ENCODE peak calls at places on chromosomes 2 and 18, in four cellular contexts. One of them, this sample, is unnamed.

GRCh38 chr2:197946562-197946961 is 142.2 kb downstream of the PLCL1 start:
- DNase-seq in choroid plexus epithelial cell: no peak
- DNase-seq in endothelial cell: no peak
- DNase-seq in epithelial cell of esophagus: peak; percentile 61
- DNase-seq in this sample: no peak

GRCh38 chr2:212777020-212777491 is 238.5 kb upstream of the ERBB4 start:
- DNase-seq in choroid plexus epithelial cell: peak; percentile 54
- DNase-seq in endothelial cell: no peak
- DNase-seq in epithelial cell of esophagus: peak; percentile 78
- DNase-seq in this sample: peak; percentile 34

GRCh38 chr18:48966523-48966922 is 15.8 kb upstream of the SMAD7 start:
- DNase-seq in choroid plexus epithelial cell: no peak
- DNase-seq in endothelial cell: no peak
- DNase-seq in epithelial cell of esophagus: no peak
- DNase-seq in this sample: no peak

GRCh38 chr2:65114921-65115320 is 15.0 kb downstream of the RAB1A start:
- DNase-seq in choroid plexus epithelial cell: no peak
- DNase-seq in endothelial cell: no peak
- DNase-seq in epithelial cell of esophagus: no peak
- DNase-seq in this sample: no peak

GRCh38 chr2:16162491-16163040 is 222.2 kb downstream of the MYCN start:
- DNase-seq in choroid plexus epithelial cell: no peak
- DNase-seq in endothelial cell: no peak
- DNase-seq in epithelial cell of esophagus: no peak
- DNase-seq in this sample: no peak

GRCh38 chr2:148989882-148990493 is 48.5 kb upstream of the LYPD6B start:
- DNase-seq in choroid plexus epithelial cell: peak; percentile 95
- DNase-seq in endothelial cell: peak; percentile 46
- DNase-seq in epithelial cell of esophagus: peak; percentile 83
- DNase-seq in this sample: peak; percentile 73

GRCh38 chr2:179129574-179130238 is 79.8 kb upstream of the CCDC141 start:
- DNase-seq in choroid plexus epithelial cell: peak; percentile 51
- DNase-seq in endothelial cell: no peak
- DNase-seq in epithelial cell of esophagus: peak; percentile 25
- DNase-seq in this sample: peak; percentile 23

GRCh38 chr2:209661286-209661685 is 110.3 kb upstream of the UNC80 start:
- DNase-seq in choroid plexus epithelial cell: no peak
- DNase-seq in endothelial cell: peak; percentile 35
- DNase-seq in epithelial cell of esophagus: no peak
- DNase-seq in this sample: no peak

GRCh38 chr2:141911485-141912066 is 219.2 kb downstream of the LRP1B start:
- DNase-seq in choroid plexus epithelial cell: peak; percentile 62
- DNase-seq in endothelial cell: peak; percentile 30
- DNase-seq in epithelial cell of esophagus: peak; percentile 60
- DNase-seq in this sample: peak; percentile 2

GRCh38 chr2:29733945-29734344 is 187.4 kb downstream of the ALK start:
- DNase-seq in choroid plexus epithelial cell: no peak
- DNase-seq in endothelial cell: no peak
- DNase-seq in epithelial cell of esophagus: no peak
- DNase-seq in this sample: no peak

GRCh38 chr2:226581004-226581403 is 218.6 kb downstream of the IRS1 start:
- DNase-seq in choroid plexus epithelial cell: no peak
- DNase-seq in endothelial cell: no peak
- DNase-seq in epithelial cell of esophagus: no peak
- DNase-seq in this sample: no peak

GRCh38 chr18:10318686-10318960 is 135.8 kb upstream of the APCDD1 start:
- DNase-seq in choroid plexus epithelial cell: no peak
- DNase-seq in endothelial cell: no peak
- DNase-seq in epithelial cell of esophagus: peak; percentile 15
- DNase-seq in this sample: no peak

GRCh38 chr18:2997846-2998599 is 14.9 kb downstream of the LPIN2 start:
- DNase-seq in choroid plexus epithelial cell: no peak
- DNase-seq in endothelial cell: no peak
- DNase-seq in epithelial cell of esophagus: no peak
- DNase-seq in this sample: no peak

GRCh38 chr2:233032551-233033320 is at the start of gene NEU2:
- DNase-seq in choroid plexus epithelial cell: no peak
- DNase-seq in endothelial cell: no peak
- DNase-seq in epithelial cell of esophagus: no peak
- DNase-seq in this sample: no peak

GRCh38 chr2:64313311-64313710 is 140.7 kb upstream of the LGALSL start:
- DNase-seq in choroid plexus epithelial cell: peak; percentile 53
- DNase-seq in endothelial cell: no peak
- DNase-seq in epithelial cell of esophagus: no peak
- DNase-seq in this sample: no peak

GRCh38 chr18:26317353-26317865 is 91.2 kb downstream of the TAF4B start:
- DNase-seq in choroid plexus epithelial cell: peak; percentile 14
- DNase-seq in endothelial cell: no peak
- DNase-seq in epithelial cell of esophagus: peak; percentile 16
- DNase-seq in this sample: no peak

GRCh38 chr2:225002039-225002655 is 40.1 kb downstream of the DOCK10 start:
- DNase-seq in choroid plexus epithelial cell: peak; percentile 92
- DNase-seq in endothelial cell: peak; percentile 52
- DNase-seq in epithelial cell of esophagus: peak; percentile 79
- DNase-seq in this sample: peak; percentile 55

GRCh38 chr2:19360266-19360665 is 1.8 kb upstream of the OSR1 start:
- DNase-seq in choroid plexus epithelial cell: no peak
- DNase-seq in endothelial cell: no peak
- DNase-seq in epithelial cell of esophagus: no peak
- DNase-seq in this sample: no peak

GRCh38 chr2:29834624-29835023 is 86.8 kb downstream of the ALK start:
- DNase-seq in choroid plexus epithelial cell: peak; percentile 26
- DNase-seq in endothelial cell: no peak
- DNase-seq in epithelial cell of esophagus: peak; percentile 54
- DNase-seq in this sample: no peak

GRCh38 chr2:197514754-197515153 is 1.1 kb upstream of the MOB4 start:
- DNase-seq in choroid plexus epithelial cell: no peak
- DNase-seq in endothelial cell: no peak
- DNase-seq in epithelial cell of esophagus: no peak
- DNase-seq in this sample: no peak

GRCh38 chr2:232398293-232399034 is 8.2 kb upstream of the ALPG start:
- DNase-seq in choroid plexus epithelial cell: no peak
- DNase-seq in endothelial cell: no peak
- DNase-seq in epithelial cell of esophagus: peak; percentile 31
- DNase-seq in this sample: no peak

GRCh38 chr2:60735496-60736250 is 20.4 kb upstream of the PAPOLG start:
- DNase-seq in choroid plexus epithelial cell: no peak
- DNase-seq in endothelial cell: peak; percentile 19
- DNase-seq in epithelial cell of esophagus: peak; percentile 63
- DNase-seq in this sample: peak; percentile 23

GRCh38 chr18:45664824-45665763 is 49.8 kb downstream of the SLC14A2 start:
- DNase-seq in choroid plexus epithelial cell: peak; percentile 81
- DNase-seq in endothelial cell: peak; percentile 68
- DNase-seq in epithelial cell of esophagus: peak; percentile 66
- DNase-seq in this sample: peak; percentile 74

GRCh38 chr18:22563098-22563707 is 145.5 kb upstream of the CTAGE1 start:
- DNase-seq in choroid plexus epithelial cell: peak; percentile 98
- DNase-seq in endothelial cell: peak; percentile 35
- DNase-seq in epithelial cell of esophagus: peak; percentile 91
- DNase-seq in this sample: peak; percentile 71

GRCh38 chr2:104790100-104790811 is 63.7 kb upstream of the POU3F3 start:
- DNase-seq in choroid plexus epithelial cell: peak; percentile 58
- DNase-seq in endothelial cell: peak; percentile 29
- DNase-seq in epithelial cell of esophagus: no peak
- DNase-seq in this sample: no peak

GRCh38 chr2:127541849-127542630 is 6.6 kb downstream of the MYO7B start:
- DNase-seq in choroid plexus epithelial cell: no peak
- DNase-seq in endothelial cell: no peak
- DNase-seq in epithelial cell of esophagus: no peak
- DNase-seq in this sample: no peak

GRCh38 chr2:239223330-239224248 is 177.2 kb downstream of the HDAC4 start:
- DNase-seq in choroid plexus epithelial cell: no peak
- DNase-seq in endothelial cell: no peak
- DNase-seq in epithelial cell of esophagus: no peak
- DNase-seq in this sample: no peak

GRCh38 chr2:16223481-16224177 is 283.3 kb downstream of the MYCN start:
- DNase-seq in choroid plexus epithelial cell: no peak
- DNase-seq in endothelial cell: no peak
- DNase-seq in epithelial cell of esophagus: no peak
- DNase-seq in this sample: no peak

GRCh38 chr2:227267406-227268115 is 57.5 kb upstream of the MFF start:
- DNase-seq in choroid plexus epithelial cell: peak; percentile 9
- DNase-seq in endothelial cell: no peak
- DNase-seq in epithelial cell of esophagus: peak; percentile 35
- DNase-seq in this sample: no peak

GRCh38 chr2:241272298-241272721 is 43.2 kb downstream of the HDLBP start:
- DNase-seq in choroid plexus epithelial cell: no peak
- DNase-seq in endothelial cell: peak; percentile 51
- DNase-seq in epithelial cell of esophagus: no peak
- DNase-seq in this sample: no peak

GRCh38 chr2:149817206-149817605 is 229.6 kb upstream of the MMADHC start:
- DNase-seq in choroid plexus epithelial cell: no peak
- DNase-seq in endothelial cell: no peak
- DNase-seq in epithelial cell of esophagus: no peak
- DNase-seq in this sample: no peak

GRCh38 chr2:27095745-27096651 is 9.4 kb downstream of the KHK start:
- DNase-seq in choroid plexus epithelial cell: peak; percentile 80
- DNase-seq in endothelial cell: peak; percentile 50
- DNase-seq in epithelial cell of esophagus: peak; percentile 66
- DNase-seq in this sample: peak; percentile 85

GRCh38 chr2:239852272-239852671 is 172.9 kb downstream of the NDUFA10 start:
- DNase-seq in choroid plexus epithelial cell: no peak
- DNase-seq in endothelial cell: no peak
- DNase-seq in epithelial cell of esophagus: no peak
- DNase-seq in this sample: no peak

GRCh38 chr2:166632616-166633015 is 138.6 kb upstream of the SCN7A start:
- DNase-seq in choroid plexus epithelial cell: peak; percentile 98
- DNase-seq in endothelial cell: no peak
- DNase-seq in epithelial cell of esophagus: peak; percentile 30
- DNase-seq in this sample: no peak

GRCh38 chr2:166625670-166626069 is 131.6 kb upstream of the SCN7A start:
- DNase-seq in choroid plexus epithelial cell: no peak
- DNase-seq in endothelial cell: no peak
- DNase-seq in epithelial cell of esophagus: no peak
- DNase-seq in this sample: no peak

GRCh38 chr2:166628478-166629136 is 134.6 kb upstream of the SCN7A start:
- DNase-seq in choroid plexus epithelial cell: no peak
- DNase-seq in endothelial cell: no peak
- DNase-seq in epithelial cell of esophagus: peak; percentile 51
- DNase-seq in this sample: no peak

DNA sequence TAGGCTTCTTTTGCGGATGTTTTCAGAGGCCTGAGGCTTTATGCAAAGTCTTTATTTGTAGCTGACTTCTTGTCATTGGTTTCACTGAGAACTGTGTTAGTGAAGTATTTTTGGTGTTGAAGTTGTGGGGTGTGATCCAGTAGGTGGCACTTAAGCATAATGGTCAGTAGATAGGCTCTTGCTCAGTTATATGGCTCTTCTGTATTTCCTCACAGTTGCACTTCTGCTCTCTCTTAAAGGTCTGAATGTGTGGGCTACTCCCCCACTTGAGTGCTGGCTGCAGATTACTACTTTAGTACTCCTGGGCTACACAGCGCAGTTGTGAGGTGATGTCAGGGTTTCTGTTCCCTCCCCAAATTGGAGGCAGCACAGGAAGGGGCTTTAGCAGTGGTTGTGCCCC is 133.8 kb upstream of the SCN7A start:
- DNase-seq in choroid plexus epithelial cell: peak; percentile 37
- DNase-seq in endothelial cell: no peak
- DNase-seq in epithelial cell of esophagus: no peak
- DNase-seq in this sample: no peak
- TF ChIP-seq CTCF in choroid plexus epithelial cell: peak; percentile 12
- TF ChIP-seq CTCF in endothelial cell: no peak
- TF ChIP-seq CTCF in epithelial cell of esophagus: no peak
- TF ChIP-seq CTCF in this sample: no peak

GRCh38 chr2:69436594-69436936 is 670 bp downstream of the NFU1 start:
- DNase-seq in choroid plexus epithelial cell: peak; percentile 23
- DNase-seq in endothelial cell: no peak
- DNase-seq in epithelial cell of esophagus: peak; percentile 24
- DNase-seq in this sample: peak; percentile 24
- TF ChIP-seq CTCF in choroid plexus epithelial cell: no peak
- TF ChIP-seq CTCF in endothelial cell: no peak
- TF ChIP-seq CTCF in epithelial cell of esophagus: no peak
- TF ChIP-seq CTCF in this sample: no peak

DNA sequence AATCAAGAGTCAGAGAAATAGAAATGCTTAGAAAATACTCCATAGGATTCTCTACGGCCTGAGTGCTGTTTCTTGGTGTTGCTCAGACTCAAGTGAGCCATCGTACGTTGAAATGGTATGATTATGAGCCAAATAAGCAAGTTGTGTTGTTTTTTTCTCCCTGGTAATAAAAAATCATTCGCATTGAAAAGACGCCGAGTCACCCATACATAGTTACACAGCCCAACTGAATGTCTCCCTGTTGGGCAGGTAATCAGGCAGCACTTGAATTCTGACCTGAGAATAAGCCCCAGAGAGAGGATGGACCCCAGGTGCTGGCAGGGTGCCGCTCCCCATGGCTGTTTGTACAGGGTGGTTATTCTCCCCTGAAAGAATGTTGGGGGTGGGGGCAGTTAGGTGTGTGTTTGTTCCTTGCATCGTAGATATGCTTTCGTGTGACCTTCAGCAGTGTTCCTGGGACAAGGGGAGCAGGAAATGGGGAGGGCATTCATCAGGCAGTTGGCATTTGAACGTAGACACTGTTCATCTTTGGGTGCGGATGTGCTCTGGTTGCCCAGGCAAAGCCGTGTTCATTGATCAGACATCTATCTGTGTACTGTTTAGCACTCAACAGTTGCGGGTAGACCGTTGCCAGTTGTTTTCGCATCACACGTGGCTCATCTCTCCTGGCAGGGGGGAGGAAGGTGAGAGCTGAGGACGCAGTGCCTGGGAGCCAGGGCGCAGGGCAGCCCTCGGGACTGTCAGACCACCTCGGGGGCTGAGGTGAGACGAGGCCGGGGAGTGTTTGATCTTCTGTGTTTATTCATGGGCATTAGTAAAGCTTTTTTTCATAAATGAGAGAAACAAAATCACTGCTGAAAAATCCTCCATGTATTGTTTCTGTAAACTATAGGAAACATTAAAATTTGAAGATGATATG is 27.3 kb downstream of the MTCL1 start:
- DNase-seq in choroid plexus epithelial cell: no peak
- DNase-seq in endothelial cell: no peak
- DNase-seq in epithelial cell of esophagus: no peak
- DNase-seq in this sample: no peak
- TF ChIP-seq CTCF in choroid plexus epithelial cell: no peak
- TF ChIP-seq CTCF in endothelial cell: no peak
- TF ChIP-seq CTCF in epithelial cell of esophagus: no peak
- TF ChIP-seq CTCF in this sample: no peak

GRCh38 chr2:151438506-151438905 is 28.8 kb downstream of the RIF1 start:
- DNase-seq in choroid plexus epithelial cell: no peak
- DNase-seq in endothelial cell: no peak
- DNase-seq in epithelial cell of esophagus: no peak
- DNase-seq in this sample: no peak

GRCh38 chr2:151439127-151439526 is 29.4 kb downstream of the RIF1 start:
- DNase-seq in choroid plexus epithelial cell: no peak
- DNase-seq in endothelial cell: no peak
- DNase-seq in epithelial cell of esophagus: no peak
- DNase-seq in this sample: no peak

DNA sequence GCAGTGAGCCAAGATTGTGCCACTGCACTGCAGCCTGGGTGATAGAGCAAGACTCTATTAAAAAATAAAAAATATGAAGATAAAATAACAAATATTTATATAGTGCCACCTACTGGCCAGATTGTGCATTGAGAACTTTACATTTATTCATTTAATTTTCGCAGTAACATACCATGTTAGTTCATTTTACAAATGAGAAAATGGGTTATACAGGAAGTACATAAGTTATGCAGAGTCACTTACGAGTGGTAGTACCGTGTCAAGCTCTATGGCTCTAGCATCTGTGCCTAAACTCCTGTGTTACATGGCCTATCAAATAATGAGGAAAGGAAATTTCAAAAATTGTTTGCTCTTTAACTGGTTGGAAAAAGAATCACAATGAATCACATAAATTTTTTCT is 27.9 kb downstream of the RIF1 start:
- DNase-seq in choroid plexus epithelial cell: peak; percentile 48
- DNase-seq in endothelial cell: no peak
- DNase-seq in epithelial cell of esophagus: peak; percentile 20
- DNase-seq in this sample: peak; percentile 39
- TF ChIP-seq CTCF in choroid plexus epithelial cell: peak; percentile 51
- TF ChIP-seq CTCF in endothelial cell: peak; percentile 97
- TF ChIP-seq CTCF in epithelial cell of esophagus: peak; percentile 25
- TF ChIP-seq CTCF in this sample: no peak

This sample was measured in GM20000.